ENCODE peak calls at places on chromosomes 4 and X, in ten cellular contexts. Z, B, G, P, F, X, L, U, A and T are unnamed samples.

GRCh38 chr4:13289391-13289790 is 194.7 kb downstream of the RAB28 start:
- DNase-seq in Z (peak), B (no peak), G (peak), P (peak), F (peak), X (peak), L (no peak), U (no peak), A (no peak), T (no peak)

GRCh38 chr4:6963139-6963611 is 53.5 kb downstream of the TBC1D14 start:
- DNase-seq in Z (no peak), B (no peak), G (no peak), P (no peak), F (no peak), X (peak), L (no peak), U (no peak), A (no peak), T (no peak)

GRCh38 chrX:68877606-68878005 is 48.8 kb downstream of the EFNB1 start:
- DNase-seq in Z (no peak), B (no peak), G (no peak), P (no peak), F (no peak), X (no peak), L (no peak), U (no peak), A (no peak), T (no peak)

GRCh38 chrX:153494061-153494460 is 719 bp upstream of the BGN start:
- DNase-seq in Z (peak), B (no peak), G (no peak), P (no peak), F (no peak), X (no peak), L (no peak), U (no peak), A (no peak), T (no peak)

GRCh38 chrX:94204524-94204923 is 530.5 kb downstream of the FAM133A start:
- DNase-seq in Z (no peak), B (no peak), G (no peak), P (no peak), F (no peak), X (no peak), L (no peak), U (no peak), A (no peak), T (no peak)

GRCh38 chrX:72620550-72621145 is 48.0 kb upstream of the HDAC8 start:
- DNase-seq in Z (peak), B (peak), G (peak), P (peak), F (peak), X (peak), L (no peak), U (peak), A (no peak), T (no peak)

GRCh38 chr4:26343041-26343403 is 22.2 kb downstream of the RBPJ start:
- DNase-seq in Z (peak), B (no peak), G (peak), P (peak), F (peak), X (no peak), L (no peak), U (no peak), A (no peak), T (no peak)

GRCh38 chrX:10377427-10377826 is 220.7 kb downstream of the CLCN4 start:
- DNase-seq in Z (no peak), B (no peak), G (no peak), P (no peak), F (no peak), X (no peak), L (no peak), U (no peak), A (no peak), T (no peak)

GRCh38 chrX:115392871-115393270 is 103.4 kb downstream of the LUZP4 start:
- DNase-seq in Z (no peak), B (no peak), G (no peak), P (no peak), F (no peak), X (no peak), L (no peak), U (no peak), A (no peak), T (no peak)

GRCh38 chr4:183471960-183472708 is 27.7 kb downstream of the CDKN2AIP start:
- DNase-seq in Z (peak), B (peak), G (peak), P (peak), F (peak), X (peak), L (peak), U (peak), A (peak), T (peak)

GRCh38 chr4:145177906-145178538 is 2.4 kb downstream of the OTUD4 start:
- DNase-seq in Z (peak), B (no peak), G (peak), P (peak), F (peak), X (peak), L (no peak), U (peak), A (no peak), T (no peak)

GRCh38 chr4:12791536-12791935 is 692.6 kb downstream of the RAB28 start:
- DNase-seq in Z (peak), B (no peak), G (no peak), P (no peak), F (peak), X (no peak), L (no peak), U (peak), A (no peak), T (no peak)

GRCh38 chr4:119211856-119212250 is 660 bp upstream of the USP53 start:
- DNase-seq in Z (no peak), B (no peak), G (no peak), P (no peak), F (no peak), X (no peak), L (no peak), U (no peak), A (no peak), T (no peak)

GRCh38 chr4:152917533-152918395 is 18.4 kb upstream of the FHDC1 start:
- DNase-seq in Z (no peak), B (no peak), G (no peak), P (no peak), F (no peak), X (no peak), L (no peak), U (no peak), A (no peak), T (no peak)

GRCh38 chr4:27692098-27692679 is 831.5 kb downstream of the STIM2 start:
- DNase-seq in Z (peak), B (no peak), G (peak), P (peak), F (peak), X (peak), L (no peak), U (no peak), A (no peak), T (no peak)

GRCh38 chr4:101155368-101155767 is 192.0 kb downstream of the PPP3CA start:
- DNase-seq in Z (peak), B (no peak), G (peak), P (no peak), F (peak), X (peak), L (no peak), U (no peak), A (no peak), T (no peak)

GRCh38 chrX:150202641-150203248 is 160.4 kb upstream of the MAMLD1 start:
- DNase-seq in Z (peak), B (no peak), G (peak), P (peak), F (no peak), X (peak), L (no peak), U (no peak), A (no peak), T (no peak)

GRCh38 chr4:176001171-176002006 is 64.3 kb upstream of the WDR17 start:
- DNase-seq in Z (peak), B (peak), G (peak), P (peak), F (peak), X (peak), L (no peak), U (peak), A (no peak), T (no peak)

GRCh38 chr4:25172964-25173917 is 13.0 kb upstream of the SEPSECS start:
- DNase-seq in Z (peak), B (no peak), G (peak), P (peak), F (peak), X (peak), L (no peak), U (peak), A (no peak), T (no peak)

GRCh38 chr4:85741921-85742591 is 267.1 kb downstream of the ARHGAP24 start:
- DNase-seq in Z (no peak), B (peak), G (no peak), P (no peak), F (no peak), X (no peak), L (no peak), U (peak), A (no peak), T (no peak)

GRCh38 chr4:48127882-48128394 is 6.1 kb downstream of the TXK start:
- DNase-seq in Z (peak), B (peak), G (peak), P (peak), F (peak), X (peak), L (peak), U (peak), A (peak), T (peak)

GRCh38 chr4:60589425-60589824 is 610.7 kb upstream of the ADGRL3 start:
- DNase-seq in Z (no peak), B (no peak), G (no peak), P (no peak), F (no peak), X (no peak), L (no peak), U (no peak), A (no peak), T (no peak)

GRCh38 chr4:106796866-106797265 is 239.2 kb downstream of the DKK2 start:
- DNase-seq in Z (no peak), B (no peak), G (no peak), P (no peak), F (no peak), X (no peak), L (no peak), U (no peak), A (no peak), T (no peak)

GRCh38 chr4:85762204-85762884 is 287.4 kb downstream of the ARHGAP24 start:
- DNase-seq in Z (peak), B (peak), G (no peak), P (peak), F (peak), X (peak), L (no peak), U (peak), A (no peak), T (no peak)

DNA sequence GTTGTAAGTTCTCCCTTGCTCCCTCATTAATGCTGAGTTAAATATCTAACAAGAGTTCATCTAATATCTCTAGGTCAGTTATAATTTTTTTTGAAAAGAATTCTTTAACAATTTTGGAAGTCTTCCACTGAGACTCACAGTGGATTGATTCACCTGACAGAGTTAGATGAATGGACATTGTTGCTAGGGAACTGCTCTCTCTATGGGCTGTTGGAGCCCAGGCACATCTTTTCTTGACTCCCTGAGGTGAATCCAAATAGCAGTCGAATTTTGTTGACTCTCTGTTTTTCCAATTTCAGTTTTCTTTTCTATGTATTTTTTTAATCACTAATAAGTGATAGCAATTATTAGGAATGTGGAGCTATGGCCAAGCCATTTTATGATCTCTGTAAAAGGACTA is 996.1 kb upstream of the PABPC4L start:
- DNase-seq in Z (no peak), B (no peak), G (no peak), P (no peak), F (no peak), X (no peak), L (no peak), U (no peak), A (no peak), T (no peak)
- H3K4me3 ChIP-seq in Z (no peak), B (no peak), G (no peak), P (no peak), F (no peak), X (no peak), L (no peak), U (no peak), A (no peak), T (no peak)

GRCh38 chr4:31998807-31999206 is 1278.6 kb downstream of the PCDH7 start:
- DNase-seq in Z (no peak), B (no peak), G (no peak), P (no peak), F (no peak), X (no peak), L (no peak), U (no peak), A (no peak), T (no peak)
- H3K4me3 ChIP-seq in Z (no peak), B (no peak), G (no peak), P (no peak), F (no peak), X (no peak), L (no peak), U (no peak), A (no peak), T (no peak)

DNA sequence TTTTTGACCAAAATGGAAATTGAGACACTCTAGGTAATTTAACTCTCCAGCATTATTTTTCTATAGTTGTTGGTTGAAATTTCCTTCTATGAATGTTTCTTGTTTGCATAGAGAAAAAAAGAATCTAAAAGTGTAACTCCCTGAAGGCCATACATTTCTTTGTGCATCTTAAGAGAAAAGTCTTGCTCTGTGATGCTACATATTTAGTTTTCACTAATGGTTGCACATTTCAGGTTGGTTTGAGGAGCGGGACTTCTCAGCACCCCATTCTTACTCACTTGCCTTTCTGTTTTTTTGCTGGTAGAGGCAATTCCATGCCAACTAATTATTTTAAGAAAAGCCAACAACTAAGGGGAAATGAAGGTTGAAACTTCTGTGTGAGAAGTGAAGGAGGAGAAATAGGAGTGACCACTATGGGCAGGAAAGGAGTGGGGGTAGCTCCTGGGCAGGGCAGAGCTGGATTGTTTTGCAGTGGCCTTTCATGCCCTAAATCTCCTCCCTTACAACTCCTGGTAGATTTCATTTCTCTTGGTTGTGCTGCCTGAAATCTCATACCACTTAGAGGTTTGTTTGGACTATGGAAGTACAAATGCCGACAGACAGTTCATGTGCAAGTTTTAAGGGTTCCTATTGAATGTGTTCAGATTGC is 76.6 kb downstream of the RAPGEF2 start:
- DNase-seq in Z (no peak), B (no peak), G (no peak), P (no peak), F (no peak), X (no peak), L (no peak), U (no peak), A (no peak), T (no peak)
- H3K4me3 ChIP-seq in Z (no peak), B (no peak), G (no peak), P (no peak), F (no peak), X (peak), L (no peak), U (peak), A (no peak), T (no peak)

GRCh38 chr4:87310691-87311335 is 11.9 kb downstream of the HSD17B13 start:
- DNase-seq in Z (no peak), B (no peak), G (no peak), P (peak), F (no peak), X (no peak), L (no peak), U (no peak), A (no peak), T (no peak)

GRCh38 chr4:87309625-87310024 is 13.1 kb downstream of the HSD17B13 start:
- DNase-seq in Z (peak), B (no peak), G (no peak), P (peak), F (peak), X (no peak), L (no peak), U (peak), A (no peak), T (no peak)

GRCh38 chr4:87311684-87312083 is 11.0 kb downstream of the HSD17B13 start:
- DNase-seq in Z (no peak), B (no peak), G (no peak), P (no peak), F (no peak), X (no peak), L (no peak), U (no peak), A (no peak), T (no peak)

GRCh38 chr4:87304659-87305277 is 17.9 kb downstream of the HSD17B13 start:
- DNase-seq in Z (peak), B (no peak), G (peak), P (peak), F (peak), X (peak), L (no peak), U (no peak), A (no peak), T (no peak)

DNA sequence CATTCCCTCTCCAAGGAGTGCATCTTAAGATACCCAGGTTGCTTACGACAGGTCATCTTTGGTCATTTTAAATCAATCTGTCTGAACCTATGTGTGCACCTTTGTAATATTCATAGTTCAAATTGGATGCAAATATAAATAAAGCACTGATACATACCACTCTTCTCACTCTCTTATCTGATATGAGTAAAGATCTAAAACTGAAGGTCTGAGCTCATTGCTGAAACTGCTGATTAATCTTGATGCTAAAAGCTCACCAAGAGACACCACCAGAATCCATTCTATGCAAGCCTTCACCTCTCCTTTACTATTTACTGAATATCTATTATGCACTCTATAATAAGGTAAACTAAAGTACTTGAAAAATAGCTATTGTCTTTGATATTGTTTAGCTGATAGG is 16.6 kb downstream of the HSD17B13 start:
- DNase-seq in Z (no peak), B (no peak), G (no peak), P (no peak), F (no peak), X (no peak), L (no peak), U (no peak), A (no peak), T (no peak)
- H3K4me3 ChIP-seq in Z (no peak), B (no peak), G (no peak), P (no peak), F (no peak), X (no peak), L (no peak), U (no peak), A (no peak), T (peak)

DNA sequence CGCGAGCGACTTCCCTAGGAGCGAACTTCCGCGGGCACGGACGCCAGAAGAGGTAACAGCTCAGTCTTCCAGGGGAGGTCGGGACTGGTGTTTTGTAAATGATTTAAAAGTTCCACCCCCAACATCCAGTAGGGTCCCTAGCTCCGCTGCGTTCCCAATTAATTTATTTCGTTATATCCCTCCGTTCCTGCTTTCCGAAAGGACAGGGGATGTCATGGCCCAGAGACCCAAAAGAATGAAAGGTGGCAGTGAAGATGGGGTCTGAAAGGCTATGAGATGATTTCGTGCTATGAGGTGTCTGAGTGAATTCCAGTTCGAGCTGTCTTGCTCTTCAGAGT is 373 bp upstream of the SMIM43 start:
- DNase-seq in Z (no peak), B (no peak), G (no peak), P (no peak), F (no peak), X (no peak), L (no peak), U (no peak), A (no peak), T (no peak)
- H3K4me3 ChIP-seq in Z (peak), B (no peak), G (peak), P (peak), F (peak), X (peak), L (peak), U (peak), A (no peak), T (no peak)

GRCh38 chr4:136302566-136302965 is 1229.7 kb downstream of the PCDH18 start:
- DNase-seq in Z (peak), B (no peak), G (peak), P (no peak), F (no peak), X (no peak), L (no peak), U (no peak), A (no peak), T (no peak)

GRCh38 chr4:136307765-136308164 is 1224.5 kb downstream of the PCDH18 start:
- DNase-seq in Z (no peak), B (no peak), G (no peak), P (no peak), F (no peak), X (no peak), L (no peak), U (no peak), A (no peak), T (no peak)

GRCh38 chr4:136306361-136306760 is 1225.9 kb downstream of the PCDH18 start:
- DNase-seq in Z (no peak), B (no peak), G (no peak), P (no peak), F (no peak), X (no peak), L (no peak), U (no peak), A (no peak), T (no peak)

DNA sequence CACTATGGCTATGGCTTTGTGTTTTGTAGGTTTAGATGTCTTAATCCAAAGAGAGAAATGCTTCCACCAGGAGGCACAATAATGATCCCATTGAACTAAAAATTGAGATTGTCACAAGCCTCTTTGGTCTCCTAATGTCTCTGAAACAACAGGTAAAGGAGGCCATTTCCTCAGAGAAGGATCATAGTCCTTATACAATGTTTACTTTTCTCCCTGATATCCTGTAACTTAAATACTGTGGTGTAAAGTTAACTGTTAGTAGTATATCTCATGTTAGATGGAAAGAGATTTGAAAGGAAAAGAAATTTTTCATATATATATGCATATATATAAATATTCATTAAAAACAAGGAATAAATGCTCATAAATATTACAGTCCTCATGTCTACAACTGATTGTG is 1230.5 kb downstream of the PCDH18 start:
- DNase-seq in Z (no peak), B (no peak), G (no peak), P (no peak), F (no peak), X (no peak), L (no peak), U (no peak), A (no peak), T (no peak)
- H3K4me3 ChIP-seq in Z (no peak), B (no peak), G (no peak), P (no peak), F (no peak), X (no peak), L (no peak), U (no peak), A (no peak), T (no peak)

DNA sequence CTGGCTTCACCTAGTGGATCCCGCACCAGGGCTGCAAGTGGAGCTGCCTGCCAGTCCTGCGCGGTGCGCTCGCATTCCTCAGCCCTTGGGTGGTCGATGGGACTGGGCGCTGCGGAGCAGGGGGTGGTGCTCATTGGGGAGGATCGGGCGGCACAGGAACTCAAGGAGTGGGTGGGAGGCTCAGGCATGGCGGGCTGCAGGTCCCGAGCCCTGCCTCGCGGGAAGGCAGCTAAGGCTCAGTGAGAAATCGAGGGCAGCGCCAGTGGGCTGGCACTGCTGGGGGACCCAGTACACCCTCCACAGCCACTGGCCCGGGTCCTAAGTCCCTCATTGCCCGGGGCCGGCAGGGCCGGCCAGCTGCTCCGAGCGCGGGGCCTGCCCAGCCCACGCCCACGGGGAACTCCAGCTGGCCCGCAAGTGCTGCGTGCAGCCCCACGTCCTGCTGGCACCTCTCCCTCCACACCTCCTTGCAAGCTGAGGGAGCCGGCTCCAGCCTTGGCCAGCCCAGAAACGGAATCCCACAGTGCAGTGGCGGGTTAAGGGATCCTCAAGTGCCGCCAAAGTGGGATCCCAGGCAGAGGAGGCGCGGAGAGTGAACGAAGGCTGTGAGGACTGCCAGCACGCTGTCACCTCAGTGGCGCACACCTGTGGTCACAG is 27.6 kb upstream of the PGRMC1 start:
- DNase-seq in Z (no peak), B (no peak), G (no peak), P (no peak), F (no peak), X (no peak), L (no peak), U (no peak), A (no peak), T (no peak)
- H3K4me3 ChIP-seq in Z (no peak), B (no peak), G (no peak), P (no peak), F (no peak), X (no peak), L (no peak), U (no peak), A (no peak), T (no peak)